ENCODE peak calls at places on chromosomes 7 and 10, in four cellular contexts. Z is K562, U is GM12878, F is HepG2. J is an unnamed sample.

GRCh38 chr7:300546-301290 is 10.7 kb downstream of the FOXL3 start:
- DNase-seq in F (no peak), U (no peak), Z (no peak), J (no peak)

GRCh38 chr7:149147730-149148653 is 739 bp downstream of the ZNF398 start:
- DNase-seq in U (no peak), F (peak), Z (peak), J (peak)

GRCh38 chr10:125033146-125033924 is 91.4 kb downstream of the ZRANB1 start:
- DNase-seq in F (no peak), U (no peak), Z (no peak), J (no peak)

GRCh38 chr7:41053830-41054229 is 649.1 kb downstream of the INHBA start:
- DNase-seq in U (no peak), F (no peak), Z (no peak), J (no peak)

GRCh38 chr7:3019801-3020200 is 23.9 kb downstream of the CARD11 start:
- DNase-seq in F (no peak), Z (no peak), U (no peak), J (no peak)

GRCh38 chr10:110433740-110434139 is 64.0 kb upstream of the DUSP5 start:
- DNase-seq in U (no peak), Z (no peak), F (no peak), J (no peak)

GRCh38 chr10:87818505-87819273 is 663 bp upstream of the ATAD1 start:
- DNase-seq in Z (peak), F (no peak), U (peak), J (peak)

GRCh38 chr10:31011660-31012022 is 20.0 kb downstream of the ZNF438 start:
- DNase-seq in Z (no peak), U (no peak), F (no peak), J (no peak)

GRCh38 chr7:128940494-128941322 is 3.0 kb downstream of the IRF5 start:
- DNase-seq in Z (no peak), U (peak), F (no peak), J (no peak)

GRCh38 chr10:62560207-62560819 is 186.1 kb downstream of the ZNF365 start:
- DNase-seq in U (no peak), F (no peak), Z (no peak), J (no peak)

GRCh38 chr7:135981958-135982646 is 4.9 kb upstream of the MTPN start:
- DNase-seq in U (no peak), F (no peak), Z (no peak), J (no peak)

GRCh38 chr10:124802313-124802675 is 675 bp downstream of the ABRAXAS2 start:
- DNase-seq in U (no peak), F (no peak), Z (no peak), J (peak)

GRCh38 chr10:75971402-75972211 is 540.2 kb downstream of the LRMDA start:
- DNase-seq in U (no peak), Z (no peak), F (no peak), J (no peak)

GRCh38 chr10:69643779-69644657 is 14.0 kb downstream of the FAM241B start:
- DNase-seq in Z (no peak), U (no peak), F (no peak), J (no peak)

GRCh38 chr10:118373786-118374185 is 31.7 kb upstream of the FAM204A start:
- DNase-seq in F (peak), U (no peak), Z (no peak), J (peak)

GRCh38 chr7:68107968-68108367 is 1111.3 kb downstream of the TYW1 start:
- DNase-seq in Z (no peak), U (no peak), F (no peak), J (no peak)

GRCh38 chr7:75951506-75951905 is 36.6 kb downstream of the POR start:
- DNase-seq in Z (no peak), U (no peak), F (peak), J (no peak)

GRCh38 chr10:79266543-79267312 is 80.5 kb upstream of the PPIF start:
- DNase-seq in Z (no peak), F (no peak), U (peak), J (no peak)

GRCh38 chr10:4474829-4475228 is 351.2 kb upstream of the AKR1E2 start:
- DNase-seq in Z (no peak), F (no peak), U (no peak), J (no peak)

GRCh38 chr7:77887567-77887966 is 89.0 kb downstream of the PHTF2 start:
- DNase-seq in U (no peak), F (no peak), Z (no peak), J (no peak)
- TF ChIP-seq ESRRA in U (no peak), F (no peak), Z (no peak), J (no peak)

GRCh38 chr10:2790437-2790836 is 276.9 kb upstream of the PFKP start:
- DNase-seq in Z (no peak), U (no peak), F (no peak), J (no peak)
- TF ChIP-seq SMC3 in Z (no peak), U (no peak), F (no peak), J (no peak)

DNA sequence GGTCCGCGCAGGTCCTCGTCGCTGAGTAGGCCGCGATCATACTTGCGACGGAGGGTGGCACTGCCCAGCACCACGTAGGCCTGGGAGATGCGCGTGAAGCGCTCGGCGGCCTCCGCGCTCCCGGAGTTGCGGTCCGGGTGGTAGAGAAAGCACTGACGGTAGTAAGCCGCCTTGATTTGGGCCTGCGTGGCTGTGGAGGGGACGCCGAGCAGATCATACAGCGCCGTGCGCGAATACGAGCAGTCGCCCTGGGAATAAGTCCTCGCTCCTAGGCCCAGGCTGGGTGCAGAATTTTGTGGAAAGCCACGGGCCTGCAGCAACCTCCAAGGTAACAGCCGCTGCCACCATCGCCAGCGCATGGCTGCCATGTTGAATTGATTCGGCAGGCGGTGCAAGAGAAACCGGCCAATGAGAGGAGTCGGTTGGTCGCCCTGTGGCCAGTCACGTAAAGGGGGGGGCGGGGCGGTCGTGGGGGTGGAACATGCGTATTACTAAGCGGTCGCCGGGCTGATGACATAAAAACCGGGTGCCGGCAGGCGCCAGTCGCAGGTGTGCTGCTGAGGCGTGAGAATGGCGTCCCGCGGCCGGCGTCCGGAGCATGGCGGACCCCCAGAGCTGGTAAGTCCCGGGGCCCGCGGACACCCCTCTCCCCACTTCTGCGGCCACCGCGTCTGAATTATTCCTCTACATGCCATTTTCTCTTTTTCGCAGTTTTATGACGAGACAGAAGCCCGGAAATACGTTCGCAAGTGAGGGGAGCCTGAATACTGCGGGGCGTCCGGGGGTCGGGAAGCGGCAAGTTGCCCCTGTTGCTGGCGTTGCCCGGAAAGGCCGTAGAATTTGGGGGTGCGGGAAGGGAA is at the start of the genes BUD23 and DNAJC30:
- DNase-seq in U (peak), Z (peak), F (peak), J (peak)
- TF ChIP-seq POLR2A in U (peak), Z (peak), F (peak), J (peak)

GRCh38 chr10:48364659-48365405 is 58.4 kb downstream of the MAPK8 start:
- DNase-seq in U (no peak), Z (no peak), F (peak), J (no peak)
- TF ChIP-seq ESRRA in U (no peak), Z (no peak), F (no peak), J (no peak)

GRCh38 chr7:96328016-96328415 is 6.1 kb upstream of the SLC25A13 start:
- DNase-seq in Z (no peak), U (no peak), F (no peak), J (no peak)
- TF ChIP-seq SMC3 in Z (no peak), U (no peak), F (no peak), J (no peak)